ENCODE peak calls at places on chromosomes 4 and X, in six cellular contexts. O, A, Z, R, P and M are unnamed samples.
A peak's percentile ranks its signal among the peaks of the same experiment; 100 is the strongest.

GRCh38 chr4:123419885-123420743 is 23.5 kb downstream of the SPRY1 start:
- DNase-seq in Z (no peak), O (no peak), A (no peak), P (no peak), R (peak; percentile 42), M (no peak)

GRCh38 chrX:109936598-109936997 is 66.3 kb upstream of the TMEM164 start:
- DNase-seq in P (no peak), Z (no peak), R (no peak), O (no peak), A (no peak), M (no peak)

GRCh38 chr4:41196633-41197332 is 17.6 kb downstream of the APBB2 start:
- DNase-seq in R (no peak), Z (no peak), O (no peak), A (no peak), P (no peak), M (no peak)

GRCh38 chr4:75633846-75634245 is 3.5 kb upstream of the CDKL2 start:
- DNase-seq in Z (no peak), A (no peak), P (no peak), O (no peak), R (no peak), M (no peak)

GRCh38 chrX:47226531-47227333 is 6.1 kb upstream of the USP11 start:
- DNase-seq in O (no peak), R (no peak), P (no peak), A (no peak), Z (no peak), M (no peak)

GRCh38 chrX:10175317-10175871 is 18.6 kb downstream of the CLCN4 start:
- DNase-seq in P (no peak), O (no peak), Z (no peak), A (no peak), R (peak; percentile 46), M (no peak)

GRCh38 chr4:140237616-140238352 is 83.8 kb upstream of the MAML3 start:
- DNase-seq in A (peak; percentile 68), R (peak; percentile 78), O (no peak), Z (no peak), P (peak; percentile 64), M (peak; percentile 79)

GRCh38 chrX:10217218-10217617 is 60.4 kb downstream of the CLCN4 start:
- DNase-seq in R (no peak), O (no peak), A (no peak), Z (peak; percentile 16), P (no peak), M (no peak)

GRCh38 chr4:184844742-184845141 is 19.0 kb upstream of the ACSL1 start:
- DNase-seq in O (no peak), R (no peak), P (no peak), Z (no peak), A (no peak), M (no peak)

GRCh38 chr4:75683482-75684155 is 10.4 kb upstream of the G3BP2 start:
- DNase-seq in A (no peak), O (no peak), P (no peak), R (no peak), Z (no peak), M (no peak)

DNA sequence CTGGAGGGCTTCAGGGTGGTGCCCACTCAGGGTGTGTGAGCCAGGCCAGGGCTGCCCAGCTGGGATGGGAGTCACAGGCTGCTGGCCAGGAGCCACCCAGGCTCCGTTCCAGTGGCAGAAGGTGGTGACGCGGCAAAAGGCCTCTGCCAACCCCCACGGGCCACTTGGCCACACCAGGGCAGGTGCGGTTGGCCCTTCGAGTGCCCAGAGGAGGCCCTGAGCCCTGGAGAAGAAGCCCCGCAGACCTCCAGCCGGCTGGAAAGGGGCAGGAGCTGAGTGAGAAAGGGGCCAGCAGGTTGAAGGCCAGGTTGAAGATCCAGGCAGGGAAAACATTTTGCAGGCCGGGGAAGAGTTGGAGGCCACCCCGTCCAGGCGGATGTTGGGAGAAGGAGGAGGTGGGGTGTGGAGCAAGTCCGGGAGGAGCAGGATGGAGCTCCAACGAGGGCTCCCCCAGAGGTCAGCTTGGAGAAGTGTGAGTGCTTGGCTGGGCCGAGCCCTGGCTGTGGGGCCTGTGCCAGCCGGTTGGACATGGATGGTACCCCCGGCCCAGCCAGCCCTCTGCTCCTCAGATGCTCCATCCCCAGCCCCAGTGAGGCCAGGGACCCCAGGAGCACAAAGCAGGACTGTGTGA is 2.8 kb upstream of the CPLX1 start:
- DNase-seq in A (peak; percentile 58), P (no peak), O (no peak), Z (peak; percentile 48), R (no peak), M (peak; percentile 77)
- TF ChIP-seq CTCF in A (no peak), P (no peak), O (no peak), Z (no peak), R (no peak), M (no peak)

GRCh38 chr4:187711586-187711985 is 284.0 kb upstream of the ZFP42 start:
- DNase-seq in R (no peak), Z (no peak), P (no peak), O (no peak), A (no peak), M (no peak)
- TF ChIP-seq CTCF in R (no peak), Z (no peak), P (no peak), O (no peak), A (no peak), M (no peak)

DNA sequence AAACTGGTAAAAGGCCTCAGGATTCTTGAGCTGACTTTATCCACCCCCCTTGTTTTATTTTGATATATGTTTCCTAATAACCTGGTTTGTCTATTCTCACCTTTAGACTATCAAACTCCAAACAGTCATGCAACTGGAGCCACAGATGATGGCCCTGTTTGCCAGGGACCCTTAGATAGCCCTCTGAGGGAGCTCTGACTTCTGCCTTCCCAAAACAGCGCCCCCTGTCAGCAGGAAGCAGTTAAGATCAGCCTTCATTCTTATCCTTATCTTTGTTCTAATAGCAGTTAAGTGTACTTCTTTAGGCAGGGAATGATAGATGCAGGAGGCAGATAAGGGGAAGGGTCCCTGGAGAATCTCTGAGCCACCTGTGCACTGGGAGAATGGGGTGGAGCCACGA is 27.5 kb upstream of the CXCL13 start:
- DNase-seq in Z (no peak), A (peak; percentile 16), O (no peak), R (no peak), P (no peak), M (no peak)
- TF ChIP-seq CTCF in Z (no peak), A (no peak), O (no peak), R (no peak), P (no peak), M (no peak)

DNA sequence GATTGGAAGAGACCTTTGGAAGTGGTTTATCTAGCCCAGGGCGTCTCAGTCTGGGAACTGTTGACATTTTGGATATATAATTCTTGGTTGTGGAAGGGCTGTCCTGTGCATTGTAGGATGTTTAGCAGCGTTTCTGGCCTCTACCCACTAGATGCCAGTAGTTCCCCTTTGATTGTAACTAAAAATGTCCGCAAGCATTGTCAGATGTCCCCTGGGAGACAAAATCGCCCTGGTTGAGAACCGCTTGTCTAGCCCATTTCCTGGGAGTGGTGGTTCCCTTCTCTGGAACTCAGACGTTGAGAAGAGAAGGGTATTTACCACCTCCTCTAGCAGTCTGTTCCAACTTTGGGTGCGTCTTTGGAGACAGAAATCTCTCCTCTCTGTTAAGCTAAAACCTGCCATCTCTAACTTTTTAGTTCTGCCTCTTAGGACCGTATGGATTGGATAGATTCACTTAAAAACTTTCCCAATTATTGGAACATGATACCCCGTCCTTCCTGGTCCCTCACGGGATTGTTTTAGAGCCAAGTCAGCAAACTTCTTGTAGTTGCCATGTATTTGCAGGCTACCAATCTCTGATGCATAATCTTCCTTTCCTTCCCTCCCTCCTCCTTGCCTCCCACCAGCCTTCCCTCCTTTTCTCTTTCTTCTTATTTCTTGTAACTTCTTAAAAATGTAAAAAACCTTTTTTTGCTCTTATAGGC is 13.9 kb downstream of the TMEM165 start:
- DNase-seq in P (no peak), Z (no peak), O (no peak), R (no peak), A (peak; percentile 19), M (no peak)
- TF ChIP-seq CTCF in P (no peak), Z (peak; percentile 10), O (no peak), R (no peak), A (no peak), M (no peak)

GRCh38 chrX:133880032-133880443 is 105.4 kb downstream of the GPC3 start:
- DNase-seq in A (no peak), Z (no peak), O (no peak), P (no peak), R (no peak), M (no peak)

GRCh38 chrX:133881011-133881410 is 104.4 kb downstream of the GPC3 start:
- DNase-seq in Z (no peak), R (no peak), A (no peak), O (no peak), P (no peak), M (no peak)

GRCh38 chrX:133884430-133885394 is 100.7 kb downstream of the GPC3 start:
- DNase-seq in P (no peak), A (no peak), R (no peak), O (no peak), Z (no peak), M (no peak)

DNA sequence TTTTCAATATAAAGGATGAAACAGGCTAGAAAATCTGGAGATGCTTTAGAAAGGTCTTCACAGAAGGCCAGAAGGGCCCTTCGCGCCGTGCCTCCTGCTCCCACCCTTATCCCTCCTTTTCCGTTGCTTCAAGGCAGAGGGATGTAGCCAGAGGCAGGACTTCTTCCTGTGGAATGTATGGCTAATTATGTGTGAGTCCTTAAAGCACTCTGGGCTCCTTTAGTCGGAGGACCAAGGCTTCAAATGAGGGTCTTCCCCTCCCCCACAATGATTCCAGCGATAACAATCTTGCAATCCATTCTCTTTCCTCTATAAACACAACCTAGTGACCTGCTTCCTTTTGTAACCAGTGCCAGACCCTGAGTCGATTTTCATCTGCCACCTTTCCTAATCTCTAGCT is 103.5 kb downstream of the GPC3 start:
- DNase-seq in Z (no peak), A (peak; percentile 7), R (no peak), P (no peak), O (no peak), M (no peak)
- TF ChIP-seq CTCF in Z (no peak), A (no peak), R (no peak), P (no peak), O (no peak), M (no peak)

GRCh38 chrX:125398959-125399440 is 79.3 kb downstream of the TEX13C start:
- DNase-seq in A (no peak), O (no peak), R (no peak), Z (no peak), P (no peak), M (no peak)

GRCh38 chrX:125394449-125394848 is 74.8 kb downstream of the TEX13C start:
- DNase-seq in P (no peak), R (no peak), Z (no peak), O (no peak), A (no peak), M (no peak)

GRCh38 chrX:125395626-125396025 is 76.0 kb downstream of the TEX13C start:
- DNase-seq in Z (no peak), P (no peak), A (no peak), O (no peak), R (no peak), M (no peak)
- TF ChIP-seq CTCF in Z (no peak), P (no peak), A (no peak), O (no peak), R (no peak), M (no peak)